ENCODE peak calls at places on chromosomes 13 and 19, in five cellular contexts. S is tibial artery, X is IMR-90, Q is breast epithelium, V is PC-3. H is an unnamed sample. For H3K36me3, the result is how much of the 10 kb centered on the place peaks cover.

GRCh38 chr19:51200071-51200470 is 24.8 kb upstream of the CD33 start:
- DNase-seq in X (no peak), Q (no peak), S (no peak), V (no peak), H (no peak)

GRCh38 chr13:50359779-50360178 is 344.5 kb downstream of the KCNRG start:
- DNase-seq in X (no peak), S (no peak), V (no peak), Q (no peak), H (no peak)

GRCh38 chr19:4589579-4590410 is 30.3 kb upstream of the SEMA6B start:
- DNase-seq in V (peak), X (no peak), S (no peak), Q (no peak), H (no peak)

GRCh38 chr13:44045179-44045562 is 165.5 kb downstream of the LACC1 start:
- DNase-seq in X (no peak), V (no peak), Q (no peak), S (no peak), H (no peak)

GRCh38 chr19:11347546-11347945 is 1.2 kb downstream of the CCDC159 start:
- DNase-seq in Q (no peak), S (no peak), X (no peak), V (peak), H (no peak)

GRCh38 chr13:87777395-87777794 is 106.2 kb downstream of the SLITRK5 start:
- DNase-seq in X (no peak), V (peak), S (no peak), Q (no peak), H (no peak)

GRCh38 chr19:11227201-11227886 is 12.1 kb upstream of the ANGPTL8 start:
- DNase-seq in Q (no peak), V (peak), X (no peak), S (no peak), H (no peak)

GRCh38 chr19:57319869-57320179 is 448 bp upstream of the ZNF543 start:
- DNase-seq in X (no peak), V (no peak), S (no peak), Q (no peak), H (no peak)

GRCh38 chr19:48554385-48555091 is 2.6 kb downstream of the SULT2B1 start:
- DNase-seq in X (no peak), Q (no peak), S (no peak), V (peak), H (no peak)

GRCh38 chr13:52652170-52652979 is at the start of gene SUGT1:
- DNase-seq in X (peak), Q (peak), S (peak), V (peak), H (peak)

GRCh38 chr13:31031482-31031881 is 99.0 kb downstream of the TEX26 start:
- DNase-seq in Q (no peak), V (no peak), S (no peak), X (no peak), H (no peak)

GRCh38 chr19:33957804-33958203 is 161.1 kb downstream of the KCTD15 start:
- DNase-seq in V (no peak), Q (no peak), X (no peak), S (no peak), H (no peak)

GRCh38 chr19:47607564-47608073 is 1.3 kb upstream of the BICRA start:
- DNase-seq in S (no peak), X (no peak), Q (no peak), V (no peak), H (no peak)

GRCh38 chr19:46859637-46860124 is 1.1 kb upstream of the ARHGAP35 start:
- DNase-seq in S (peak), Q (no peak), X (peak), V (peak), H (no peak)

GRCh38 chr13:102707465-102707864 is 12.6 kb upstream of the METTL21C start:
- DNase-seq in X (peak), Q (no peak), S (no peak), V (peak), H (no peak)

GRCh38 chr19:10431943-10432735 is 11.8 kb downstream of the PDE4A start:
- DNase-seq in S (peak), Q (no peak), X (no peak), V (peak), H (peak)

GRCh38 chr13:73618275-73618865 is 515.8 kb downstream of the KLF12 start:
- DNase-seq in Q (no peak), S (no peak), X (no peak), V (peak), H (no peak)

GRCh38 chr19:38250821-38251563 is 5.2 kb downstream of the PPP1R14A start:
- DNase-seq in Q (peak), S (peak), X (no peak), V (no peak), H (no peak)

GRCh38 chr19:28727133-28727834 is 485.7 kb downstream of the UQCRFS1 start:
- DNase-seq in X (no peak), Q (no peak), V (no peak), S (no peak), H (peak)

GRCh38 chr13:24087611-24088235 is 72.8 kb upstream of the SPATA13 start:
- DNase-seq in Q (no peak), X (no peak), S (no peak), V (no peak), H (no peak)

GRCh38 chr13:44398606-44399005 is 25.0 kb downstream of the SERP2 start:
- DNase-seq in Q (no peak), X (no peak), V (no peak), S (no peak), H (no peak)

GRCh38 chr19:37980419-37980975 is 73.5 kb downstream of the SIPA1L3 start:
- DNase-seq in Q (no peak), X (no peak), V (no peak), S (peak), H (no peak)

GRCh38 chr13:20258963-20259288 is 26.8 kb upstream of the GJB6 start:
- DNase-seq in V (no peak), Q (no peak), S (no peak), X (no peak), H (no peak)

GRCh38 chr13:29925457-29925856 is 75.0 kb upstream of the UBL3 start:
- DNase-seq in S (peak), Q (peak), V (peak), X (peak), H (no peak)

GRCh38 chr19:50522881-50523280 is 9.2 kb upstream of the ASPDH start:
- DNase-seq in Q (no peak), S (no peak), X (no peak), V (no peak), H (no peak)

GRCh38 chr13:111614613-111615012 is 294.2 kb downstream of the TEX29 start:
- DNase-seq in V (no peak), S (no peak), X (no peak), Q (no peak), H (no peak)

GRCh38 chr19:51123381-51124186 is 1.1 kb upstream of the SIGLEC9 start:
- DNase-seq in S (peak), Q (no peak), V (no peak), X (no peak), H (no peak)

GRCh38 chr13:114120486-114121430 is 11.7 kb downstream of the RASA3 start:
- DNase-seq in Q (no peak), V (no peak), X (no peak), S (no peak), H (no peak)

GRCh38 chr13:114118086-114118762 is 14.2 kb downstream of the RASA3 start:
- DNase-seq in V (no peak), X (no peak), S (peak), Q (no peak), H (no peak)

GRCh38 chr13:114116734-114117133 is 15.7 kb downstream of the RASA3 start:
- DNase-seq in X (no peak), Q (no peak), S (no peak), V (no peak), H (no peak)

GRCh38 chr13:114119196-114119595 is 13.2 kb downstream of the RASA3 start:
- DNase-seq in Q (no peak), X (peak), V (peak), S (no peak), H (no peak)

GRCh38 chr13:114118763-114119123 is 13.7 kb downstream of the RASA3 start:
- DNase-seq in V (peak), S (no peak), Q (no peak), X (peak), H (no peak)
- H3K4me3 ChIP-seq in V (no peak), S (peak), Q (peak), X (peak), H (no peak)

GRCh38 chr19:1511318-1511988 is 1.4 kb downstream of the ADAMTSL5 start:
- DNase-seq in X (no peak), S (no peak), Q (no peak), V (no peak), H (no peak)

GRCh38 chr19:1513492-1514294 is 874 bp upstream of the ADAMTSL5 start:
- DNase-seq in Q (no peak), V (peak), X (peak), S (no peak), H (peak)

GRCh38 chr19:1514295-1514661 is 1.5 kb upstream of the ADAMTSL5 start:
- DNase-seq in S (no peak), X (no peak), Q (no peak), V (no peak), H (no peak)

GRCh38 chr19:1511989-1512338 is 855 bp downstream of the ADAMTSL5 start:
- DNase-seq in X (no peak), V (no peak), S (no peak), Q (no peak), H (no peak)

GRCh38 chr19:1512671-1513491 is at the start of gene ADAMTSL5:
- DNase-seq in V (peak), X (peak), S (no peak), Q (no peak), H (peak)
- TF ChIP-seq CTCF in V (no peak), X (peak), S (no peak), Q (no peak), H (no peak)

DNA sequence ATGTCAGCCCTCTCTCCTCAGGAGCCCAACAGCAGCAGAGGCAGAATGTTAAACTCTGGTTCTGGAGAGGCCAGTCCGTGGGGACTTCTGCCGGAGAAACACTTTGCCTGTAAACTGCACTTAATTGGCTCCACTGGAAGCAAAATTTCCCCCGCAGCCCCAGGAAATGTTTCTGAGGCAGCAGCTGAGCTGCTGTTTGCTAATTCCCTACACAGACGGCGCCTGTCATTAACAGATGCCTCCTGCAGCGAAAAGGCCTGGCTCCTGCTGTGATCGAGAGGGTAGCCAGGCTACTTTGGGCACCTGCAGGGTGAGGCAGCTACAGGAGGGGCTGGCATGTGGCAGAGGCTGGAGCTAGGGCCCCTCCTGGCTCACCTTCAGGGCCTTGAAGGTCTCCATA is 5.2 kb upstream of the TM6SF2 start:
- DNase-seq in V (no peak), Q (no peak), X (no peak), S (no peak), H (no peak)
- H3K36me3 ChIP-seq in V (under half), Q (under half), X (half or more), S (half or more), H (under half)

DNA sequence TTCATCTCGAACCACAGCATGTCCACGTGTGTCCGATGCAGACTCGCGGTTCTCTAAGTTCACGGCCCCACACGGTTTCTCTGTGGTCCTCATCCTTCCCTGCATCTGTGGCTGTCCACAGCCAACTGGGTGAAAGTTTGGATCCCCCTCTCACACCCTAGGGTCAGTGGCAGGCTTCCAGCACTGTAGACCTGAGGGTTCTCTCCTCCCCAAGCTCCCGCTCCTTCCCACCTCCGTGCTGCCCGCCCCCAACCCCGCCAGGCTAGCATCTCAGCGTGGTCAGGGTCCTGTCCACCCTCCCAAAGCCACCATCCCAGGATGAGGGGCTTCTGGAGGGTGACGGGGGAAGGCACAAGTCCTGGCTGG is 3.0 kb downstream of the ANGPTL4 start:
- DNase-seq in V (no peak), X (no peak), Q (no peak), S (no peak), H (no peak)
- H3K4me3 ChIP-seq in V (no peak), X (no peak), Q (peak), S (peak), H (no peak)

GRCh38 chr13:70613295-70613694 is 505.0 kb upstream of the KLHL1 start:
- DNase-seq in V (peak), X (no peak), S (no peak), Q (no peak), H (no peak)
- TF ChIP-seq CTCF in V (peak), X (no peak), S (no peak), Q (no peak), H (no peak)

GRCh38 chr19:7360393-7360984 is 11.8 kb downstream of the ARHGEF18 start:
- DNase-seq in V (no peak), Q (no peak), S (no peak), X (peak), H (no peak)

GRCh38 chr19:7358102-7358597 is 9.4 kb downstream of the ARHGEF18 start:
- DNase-seq in Q (no peak), S (no peak), V (no peak), X (no peak), H (no peak)

GRCh38 chr19:7366701-7367420 is 18.1 kb downstream of the ARHGEF18 start:
- DNase-seq in X (peak), V (peak), Q (no peak), S (no peak), H (no peak)

GRCh38 chr19:7368456-7368855 is 19.7 kb downstream of the ARHGEF18 start:
- DNase-seq in Q (no peak), X (no peak), V (no peak), S (no peak), H (no peak)

DNA sequence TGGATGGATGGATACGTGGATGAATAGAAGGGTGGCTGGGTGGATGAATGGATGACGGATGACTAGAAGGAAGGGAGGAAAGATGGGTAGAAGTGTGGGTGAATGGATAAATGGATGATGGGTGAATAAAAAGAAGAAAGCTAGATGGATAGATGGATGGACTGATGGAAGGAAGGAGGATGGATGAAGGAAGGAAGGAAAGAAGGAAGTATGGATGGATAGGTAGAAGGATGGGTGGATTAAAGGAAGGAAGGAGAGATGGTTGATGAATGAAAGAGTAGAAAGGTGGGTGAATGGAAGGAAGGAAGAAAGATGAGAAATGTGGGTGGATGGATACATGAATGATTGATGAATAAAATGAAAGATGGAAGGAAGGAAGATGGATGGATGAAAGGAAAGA is 14.5 kb downstream of the ARHGEF18 start:
- DNase-seq in X (no peak), V (no peak), S (no peak), Q (no peak), H (no peak)
- H3K36me3 ChIP-seq in X (under half), V (under half), S (under half), Q (under half), H (under half)

GRCh38 chr13:95176611-95177259 is 124.5 kb downstream of the ABCC4 start:
- DNase-seq in Q (no peak), S (no peak), V (no peak), X (peak), H (no peak)
- H3K4me3 ChIP-seq in Q (no peak), S (no peak), V (no peak), X (no peak), H (no peak)

H was measured in GM06990.